ENCODE peak calls at places on chromosomes 12 and 14, in four cellular contexts. X, E, M and H are unnamed samples.

GRCh38 chr12:84636801-84637285 is 275.8 kb downstream of the SLC6A15 start:
- DNase-seq in X (no peak), E (no peak), M (peak; percentile 43), H (peak; percentile 70)

GRCh38 chr12:6826734-6827436 is 1.3 kb upstream of the P3H3 start:
- DNase-seq in X (no peak), E (no peak), M (no peak), H (no peak)

GRCh38 chr14:101451166-101451565 is 110.1 kb upstream of the DIO3 start:
- DNase-seq in X (no peak), E (no peak), M (no peak), H (no peak)

GRCh38 chr12:126469211-126469610 is 1404.0 kb downstream of the AACS start:
- DNase-seq in X (no peak), E (no peak), M (no peak), H (no peak)

GRCh38 chr12:78562358-78563205 is 302.0 kb upstream of the SYT1 start:
- DNase-seq in X (no peak), E (no peak), M (peak; percentile 30), H (peak; percentile 18)

GRCh38 chr12:47574252-47575021 is 131.4 kb downstream of the RPAP3 start:
- DNase-seq in X (no peak), E (no peak), M (no peak), H (no peak)

GRCh38 chr14:51967521-51967920 is 21.8 kb upstream of the RTRAF start:
- DNase-seq in X (no peak), E (no peak), M (peak; percentile 43), H (no peak)

GRCh38 chr12:131380961-131381705 is 329.8 kb upstream of the SFSWAP start:
- DNase-seq in X (peak; percentile 61), E (no peak), M (no peak), H (no peak)

GRCh38 chr12:94792690-94793089 is 142.3 kb upstream of the TMCC3 start:
- DNase-seq in X (no peak), E (no peak), M (no peak), H (peak; percentile 36)

GRCh38 chr14:101992708-101993107 is 28.3 kb downstream of the DYNC1H1 start:
- DNase-seq in X (no peak), E (no peak), M (no peak), H (no peak)

GRCh38 chr12:116339062-116339461 is 61.6 kb upstream of the MED13L start:
- DNase-seq in X (no peak), E (no peak), M (no peak), H (no peak)

GRCh38 chr12:79982371-79983062 is 47.6 kb upstream of the PPP1R12A start:
- DNase-seq in X (no peak), E (no peak), M (peak; percentile 77), H (no peak)

GRCh38 chr12:10182662-10183061 is 3.8 kb downstream of the TMEM52B start:
- DNase-seq in X (no peak), E (no peak), M (peak; percentile 96), H (peak; percentile 97)

GRCh38 chr14:52860910-52861309 is 69.5 kb upstream of the GNPNAT1 start:
- DNase-seq in X (no peak), E (no peak), M (no peak), H (no peak)

GRCh38 chr14:63435204-63435603 is 108.0 kb downstream of the PPP2R5E start:
- DNase-seq in X (no peak), E (no peak), M (no peak), H (no peak)